ENCODE peak calls at places on chromosomes 7 and 10, in ten cellular contexts. U, L, J, R, N, K, Y, C, B and I are unnamed samples.

GRCh38 chr10:72292223-72292691 is 18.5 kb downstream of the DDIT4 start:
- DNase-seq in N (no peak), K (no peak), R (no peak), U (peak), Y (peak), J (no peak), B (no peak), L (no peak), C (peak), I (no peak)

GRCh38 chr10:125208854-125209545 is 48.6 kb upstream of the CTBP2 start:
- DNase-seq in K (no peak), J (no peak), R (no peak), Y (no peak), N (no peak), C (no peak), B (no peak), U (no peak), L (no peak), I (no peak)

GRCh38 chr7:127578036-127578684 is 7.2 kb downstream of the GCC1 start:
- DNase-seq in R (no peak), U (no peak), Y (no peak), K (peak), C (no peak), J (no peak), B (no peak), N (no peak), L (peak), I (peak)

GRCh38 chr10:19043431-19043830 is 5.2 kb upstream of the MALRD1 start:
- DNase-seq in L (no peak), N (no peak), J (no peak), R (no peak), U (peak), B (no peak), C (no peak), Y (no peak), K (no peak), I (no peak)

GRCh38 chr7:265192-265997 is 24.6 kb upstream of the FOXL3 start:
- DNase-seq in R (no peak), C (no peak), B (peak), K (no peak), L (no peak), U (no peak), N (no peak), J (no peak), Y (no peak), I (no peak)

GRCh38 chr10:24465124-24465874 is 256.4 kb downstream of the KIAA1217 start:
- DNase-seq in K (peak), B (no peak), U (peak), C (no peak), N (no peak), L (no peak), R (no peak), J (no peak), Y (no peak), I (peak)

GRCh38 chr7:30240401-30240800 is 44.0 kb upstream of the ZNRF2 start:
- DNase-seq in R (no peak), N (no peak), C (no peak), B (no peak), J (no peak), L (no peak), Y (no peak), K (no peak), U (no peak), I (no peak)

GRCh38 chr7:136728945-136729344 is 139.5 kb upstream of the CHRM2 start:
- DNase-seq in B (no peak), J (no peak), K (no peak), Y (no peak), C (no peak), N (no peak), L (no peak), R (no peak), U (no peak), I (no peak)

GRCh38 chr10:7264313-7264741 is 146.5 kb downstream of the SFMBT2 start:
- DNase-seq in K (peak), L (no peak), U (peak), R (no peak), J (no peak), N (no peak), C (no peak), Y (no peak), B (no peak), I (peak)

GRCh38 chr10:125064681-125065492 is 95.5 kb downstream of the CTBP2 start:
- DNase-seq in L (no peak), Y (peak), N (no peak), K (peak), C (no peak), B (no peak), R (peak), J (no peak), U (peak), I (peak)

GRCh38 chr10:34996843-34997242 is 93.3 kb downstream of the CUL2 start:
- DNase-seq in N (no peak), U (no peak), K (peak), R (peak), L (peak), J (no peak), C (no peak), Y (no peak), B (no peak), I (peak)

GRCh38 chr10:22447068-22447467 is 101.8 kb downstream of the SPAG6 start:
- DNase-seq in B (no peak), J (no peak), C (no peak), N (peak), Y (no peak), U (no peak), K (no peak), R (no peak), L (no peak), I (no peak)

GRCh38 chr10:127735156-127735555 is 1.8 kb upstream of the FOXI2 start:
- DNase-seq in N (no peak), C (no peak), U (no peak), L (no peak), Y (no peak), R (no peak), B (peak), K (no peak), J (no peak), I (no peak)

GRCh38 chr10:71782917-71783490 is 9.7 kb upstream of the VSIR start:
- DNase-seq in K (no peak), U (no peak), L (no peak), C (no peak), N (no peak), J (no peak), B (no peak), R (peak), Y (no peak), I (no peak)

GRCh38 chr10:97399843-97400545 is 1.1 kb downstream of the RRP12 start:
- DNase-seq in J (no peak), U (peak), Y (no peak), C (peak), N (peak), R (peak), B (no peak), K (peak), L (no peak), I (peak)

GRCh38 chr10:88194041-88194887 is 330.8 kb downstream of the PTEN start:
- DNase-seq in Y (no peak), B (no peak), N (no peak), K (no peak), C (peak), U (peak), L (peak), R (no peak), J (peak), I (peak)

GRCh38 chr7:39199951-39200350 is 222.2 kb downstream of the POU6F2 start:
- DNase-seq in Y (no peak), B (no peak), L (no peak), C (no peak), U (no peak), J (no peak), R (no peak), N (no peak), K (no peak), I (no peak)

GRCh38 chr10:77036993-77037734 is 600.4 kb downstream of the KCNMA1 start:
- DNase-seq in K (peak), L (no peak), N (peak), C (no peak), Y (no peak), B (no peak), R (no peak), J (no peak), U (peak), I (peak)

GRCh38 chr7:29748286-29749099 is 57.8 kb upstream of the WIPF3 start:
- DNase-seq in C (no peak), R (no peak), N (no peak), J (no peak), L (peak), B (no peak), U (peak), K (peak), Y (no peak), I (peak)

GRCh38 chr7:882336-883028 is 6.1 kb downstream of the GET4 start:
- DNase-seq in J (no peak), L (no peak), R (no peak), B (peak), C (no peak), N (no peak), Y (no peak), K (no peak), U (no peak), I (no peak)

GRCh38 chr10:1290071-1290471 is 233.9 kb downstream of the WDR37 start:
- DNase-seq in J (no peak), U (no peak), K (no peak), L (no peak), Y (no peak), R (no peak), B (no peak), C (no peak), N (no peak), I (no peak)

GRCh38 chr10:132198068-132198370 is 11.3 kb downstream of the DPYSL4 start:
- DNase-seq in L (no peak), J (no peak), R (no peak), C (no peak), Y (no peak), K (no peak), B (no peak), N (no peak), U (no peak), I (no peak)

GRCh38 chr10:109912335-109913282 is 10.7 kb downstream of the XPNPEP1 start:
- DNase-seq in C (no peak), K (peak), L (no peak), Y (no peak), R (no peak), B (no peak), U (peak), N (no peak), J (no peak), I (no peak)